ENCODE peak calls at places on chromosomes 6 and 20, in nine cellular contexts. One of them, this sample, is unnamed.
A peak's percentile ranks its signal among the peaks of the same experiment; 100 is the strongest.

GRCh38 chr20:48841861-48842529 is 14.2 kb upstream of the PREX1 start:
- DNase-seq in left colon: no peak
- DNase-seq in non-pigmented ciliary epithelial cell: peak; percentile 63
- DNase-seq in H54: peak; percentile 67
- DNase-seq in Kasumi-1: no peak
- DNase-seq in kidney: no peak
- DNase-seq in fibroblast of pulmonary artery: peak; percentile 83
- DNase-seq in NT2/D1: no peak
- DNase-seq in HFFc6: peak; percentile 85
- DNase-seq in this sample: peak; percentile 96

GRCh38 chr20:17570347-17571152 is 675 bp downstream of the DSTN start:
- DNase-seq in left colon: peak; percentile 77
- DNase-seq in non-pigmented ciliary epithelial cell: no peak
- DNase-seq in H54: no peak
- DNase-seq in Kasumi-1: peak; percentile 38
- DNase-seq in kidney: no peak
- DNase-seq in fibroblast of pulmonary artery: peak; percentile 60
- DNase-seq in NT2/D1: peak; percentile 23
- DNase-seq in HFFc6: peak; percentile 45
- DNase-seq in this sample: peak; percentile 65

GRCh38 chr6:98498891-98499290 is 335.5 kb upstream of the POU3F2 start:
- DNase-seq in left colon: no peak
- DNase-seq in non-pigmented ciliary epithelial cell: no peak
- DNase-seq in H54: no peak
- DNase-seq in Kasumi-1: peak; percentile 31
- DNase-seq in kidney: no peak
- DNase-seq in fibroblast of pulmonary artery: no peak
- DNase-seq in NT2/D1: no peak
- DNase-seq in HFFc6: no peak
- DNase-seq in this sample: no peak

GRCh38 chr6:31652925-31653724 is 664 bp upstream of the BAG6 start:
- DNase-seq in left colon: peak; percentile 92
- DNase-seq in non-pigmented ciliary epithelial cell: no peak
- DNase-seq in H54: peak; percentile 69
- DNase-seq in Kasumi-1: peak; percentile 97
- DNase-seq in kidney: peak; percentile 94
- DNase-seq in fibroblast of pulmonary artery: no peak
- DNase-seq in NT2/D1: peak; percentile 74
- DNase-seq in HFFc6: peak; percentile 84
- DNase-seq in this sample: peak; percentile 96

GRCh38 chr20:58990651-58991445 is 9.8 kb downstream of the NELFCD start:
- DNase-seq in left colon: no peak
- DNase-seq in non-pigmented ciliary epithelial cell: no peak
- DNase-seq in H54: no peak
- DNase-seq in Kasumi-1: no peak
- DNase-seq in kidney: peak; percentile 15
- DNase-seq in fibroblast of pulmonary artery: no peak
- DNase-seq in NT2/D1: no peak
- DNase-seq in HFFc6: no peak
- DNase-seq in this sample: no peak

GRCh38 chr6:14992382-14992781 is 253.5 kb upstream of the JARID2 start:
- DNase-seq in left colon: no peak
- DNase-seq in non-pigmented ciliary epithelial cell: no peak
- DNase-seq in H54: no peak
- DNase-seq in Kasumi-1: no peak
- DNase-seq in kidney: no peak
- DNase-seq in fibroblast of pulmonary artery: no peak
- DNase-seq in NT2/D1: no peak
- DNase-seq in HFFc6: no peak
- DNase-seq in this sample: no peak

GRCh38 chr6:47207261-47207660 is 102.4 kb downstream of the TNFRSF21 start:
- DNase-seq in left colon: no peak
- DNase-seq in non-pigmented ciliary epithelial cell: no peak
- DNase-seq in H54: no peak
- DNase-seq in Kasumi-1: no peak
- DNase-seq in kidney: no peak
- DNase-seq in fibroblast of pulmonary artery: no peak
- DNase-seq in NT2/D1: no peak
- DNase-seq in HFFc6: no peak
- DNase-seq in this sample: no peak

GRCh38 chr6:13700232-13700631 is 11.4 kb downstream of the RANBP9 start:
- DNase-seq in left colon: no peak
- DNase-seq in non-pigmented ciliary epithelial cell: no peak
- DNase-seq in H54: no peak
- DNase-seq in Kasumi-1: peak; percentile 44
- DNase-seq in kidney: no peak
- DNase-seq in fibroblast of pulmonary artery: no peak
- DNase-seq in NT2/D1: no peak
- DNase-seq in HFFc6: no peak
- DNase-seq in this sample: no peak

GRCh38 chr20:63691711-63692435 is 4.6 kb upstream of the TNFRSF6B start:
- DNase-seq in left colon: no peak
- DNase-seq in non-pigmented ciliary epithelial cell: no peak
- DNase-seq in H54: peak; percentile 23
- DNase-seq in Kasumi-1: no peak
- DNase-seq in kidney: peak; percentile 82
- DNase-seq in fibroblast of pulmonary artery: no peak
- DNase-seq in NT2/D1: no peak
- DNase-seq in HFFc6: no peak
- DNase-seq in this sample: no peak

GRCh38 chr20:63318391-63319163 is 25.6 kb downstream of the COL20A1 start:
- DNase-seq in left colon: no peak
- DNase-seq in non-pigmented ciliary epithelial cell: no peak
- DNase-seq in H54: no peak
- DNase-seq in Kasumi-1: no peak
- DNase-seq in kidney: peak; percentile 71
- DNase-seq in fibroblast of pulmonary artery: no peak
- DNase-seq in NT2/D1: no peak
- DNase-seq in HFFc6: no peak
- DNase-seq in this sample: no peak

GRCh38 chr20:34037121-34037520 is 43.4 kb downstream of the RALY start:
- DNase-seq in left colon: no peak
- DNase-seq in non-pigmented ciliary epithelial cell: no peak
- DNase-seq in H54: no peak
- DNase-seq in Kasumi-1: no peak
- DNase-seq in kidney: no peak
- DNase-seq in fibroblast of pulmonary artery: peak; percentile 13
- DNase-seq in NT2/D1: no peak
- DNase-seq in HFFc6: no peak
- DNase-seq in this sample: no peak

GRCh38 chr20:43690943-43691598 is 24.2 kb downstream of the MYBL2 start:
- DNase-seq in left colon: no peak
- DNase-seq in non-pigmented ciliary epithelial cell: no peak
- DNase-seq in H54: no peak
- DNase-seq in Kasumi-1: no peak
- DNase-seq in kidney: no peak
- DNase-seq in fibroblast of pulmonary artery: no peak
- DNase-seq in NT2/D1: no peak
- DNase-seq in HFFc6: no peak
- DNase-seq in this sample: no peak

GRCh38 chr6:132161283-132161682 is 210.1 kb upstream of the CCN2 start:
- DNase-seq in left colon: no peak
- DNase-seq in non-pigmented ciliary epithelial cell: peak; percentile 34
- DNase-seq in H54: no peak
- DNase-seq in Kasumi-1: no peak
- DNase-seq in kidney: no peak
- DNase-seq in fibroblast of pulmonary artery: peak; percentile 81
- DNase-seq in NT2/D1: peak; percentile 6
- DNase-seq in HFFc6: peak; percentile 59
- DNase-seq in this sample: peak; percentile 72

GRCh38 chr6:20661721-20662120 is 127.5 kb downstream of the CDKAL1 start:
- DNase-seq in left colon: no peak
- DNase-seq in non-pigmented ciliary epithelial cell: peak; percentile 26
- DNase-seq in H54: no peak
- DNase-seq in Kasumi-1: no peak
- DNase-seq in kidney: no peak
- DNase-seq in fibroblast of pulmonary artery: peak; percentile 89
- DNase-seq in NT2/D1: no peak
- DNase-seq in HFFc6: no peak
- DNase-seq in this sample: no peak

GRCh38 chr6:160248538-160248937 is 10.1 kb downstream of the SLC22A2 start:
- DNase-seq in left colon: no peak
- DNase-seq in non-pigmented ciliary epithelial cell: no peak
- DNase-seq in H54: no peak
- DNase-seq in Kasumi-1: no peak
- DNase-seq in kidney: no peak
- DNase-seq in fibroblast of pulmonary artery: peak; percentile 44
- DNase-seq in NT2/D1: no peak
- DNase-seq in HFFc6: no peak
- DNase-seq in this sample: peak; percentile 61

GRCh38 chr6:129263117-129263516 is 380.2 kb downstream of the LAMA2 start:
- DNase-seq in left colon: no peak
- DNase-seq in non-pigmented ciliary epithelial cell: no peak
- DNase-seq in H54: no peak
- DNase-seq in Kasumi-1: no peak
- DNase-seq in kidney: no peak
- DNase-seq in fibroblast of pulmonary artery: no peak
- DNase-seq in NT2/D1: no peak
- DNase-seq in HFFc6: no peak
- DNase-seq in this sample: no peak

GRCh38 chr6:89146748-89147715 is 1.2 kb downstream of the PM20D2 start:
- DNase-seq in left colon: no peak
- DNase-seq in non-pigmented ciliary epithelial cell: peak; percentile 36
- DNase-seq in H54: peak; percentile 19
- DNase-seq in Kasumi-1: peak; percentile 53
- DNase-seq in kidney: no peak
- DNase-seq in fibroblast of pulmonary artery: peak; percentile 48
- DNase-seq in NT2/D1: no peak
- DNase-seq in HFFc6: peak; percentile 12
- DNase-seq in this sample: peak; percentile 81

GRCh38 chr20:19890358-19891117 is 126.6 kb upstream of the NAA20 start:
- DNase-seq in left colon: no peak
- DNase-seq in non-pigmented ciliary epithelial cell: no peak
- DNase-seq in H54: no peak
- DNase-seq in Kasumi-1: no peak
- DNase-seq in kidney: no peak
- DNase-seq in fibroblast of pulmonary artery: no peak
- DNase-seq in NT2/D1: no peak
- DNase-seq in HFFc6: no peak
- DNase-seq in this sample: no peak

This sample was measured in ELR.